ENCODE peak calls at places on chromosomes 3 and 15, in nine cellular contexts. One of them, this sample, is unnamed.

GRCh38 chr3:133412511-133413165 is 12.8 kb downstream of the BFSP2 start:
- DNase-seq in psoas muscle: no peak
- DNase-seq in HCT116: no peak
- DNase-seq in fibroblast of lung: no peak
- DNase-seq in bronchial epithelial cell: no peak
- DNase-seq in cardiac fibroblast: peak
- DNase-seq in spleen: no peak
- DNase-seq in lung: no peak
- DNase-seq in HFF-Myc: no peak
- DNase-seq in this sample: no peak

GRCh38 chr3:23880703-23881339 is 36.0 kb downstream of the NKIRAS1 start:
- DNase-seq in lung: no peak
- DNase-seq in fibroblast of lung: peak
- DNase-seq in psoas muscle: no peak
- DNase-seq in cardiac fibroblast: no peak
- DNase-seq in HCT116: no peak
- DNase-seq in spleen: no peak
- DNase-seq in HFF-Myc: no peak
- DNase-seq in bronchial epithelial cell: no peak
- DNase-seq in this sample: no peak

GRCh38 chr15:48385431-48385830 is 54.2 kb downstream of the DUT start:
- DNase-seq in lung: no peak
- DNase-seq in HFF-Myc: peak
- DNase-seq in cardiac fibroblast: peak
- DNase-seq in spleen: no peak
- DNase-seq in fibroblast of lung: peak
- DNase-seq in HCT116: no peak
- DNase-seq in psoas muscle: no peak
- DNase-seq in bronchial epithelial cell: peak
- DNase-seq in this sample: peak

GRCh38 chr15:82944840-82945239 is 7.7 kb downstream of the HOMER2 start:
- DNase-seq in HFF-Myc: no peak
- DNase-seq in lung: no peak
- DNase-seq in psoas muscle: no peak
- DNase-seq in cardiac fibroblast: no peak
- DNase-seq in fibroblast of lung: peak
- DNase-seq in bronchial epithelial cell: peak
- DNase-seq in spleen: no peak
- DNase-seq in HCT116: no peak
- DNase-seq in this sample: no peak

GRCh38 chr15:48757661-48758060 is 53.2 kb downstream of the CEP152 start:
- DNase-seq in lung: no peak
- DNase-seq in bronchial epithelial cell: no peak
- DNase-seq in spleen: no peak
- DNase-seq in HFF-Myc: no peak
- DNase-seq in fibroblast of lung: no peak
- DNase-seq in psoas muscle: no peak
- DNase-seq in cardiac fibroblast: no peak
- DNase-seq in HCT116: no peak
- DNase-seq in this sample: no peak

GRCh38 chr15:83871808-83872559 is 218.1 kb downstream of the ADAMTSL3 start:
- DNase-seq in spleen: no peak
- DNase-seq in HFF-Myc: no peak
- DNase-seq in bronchial epithelial cell: peak
- DNase-seq in HCT116: no peak
- DNase-seq in fibroblast of lung: peak
- DNase-seq in psoas muscle: no peak
- DNase-seq in cardiac fibroblast: peak
- DNase-seq in lung: no peak
- DNase-seq in this sample: peak

GRCh38 chr15:46502668-46503067 is 867.8 kb downstream of the SQOR start:
- DNase-seq in psoas muscle: no peak
- DNase-seq in HFF-Myc: no peak
- DNase-seq in HCT116: no peak
- DNase-seq in cardiac fibroblast: no peak
- DNase-seq in fibroblast of lung: no peak
- DNase-seq in bronchial epithelial cell: peak
- DNase-seq in spleen: no peak
- DNase-seq in lung: no peak
- DNase-seq in this sample: no peak

GRCh38 chr3:120909602-120909878 is 1.5 kb downstream of the STXBP5L start:
- DNase-seq in fibroblast of lung: no peak
- DNase-seq in lung: no peak
- DNase-seq in cardiac fibroblast: no peak
- DNase-seq in HFF-Myc: no peak
- DNase-seq in psoas muscle: no peak
- DNase-seq in HCT116: no peak
- DNase-seq in spleen: no peak
- DNase-seq in bronchial epithelial cell: no peak
- DNase-seq in this sample: no peak

GRCh38 chr3:37800022-37800493 is 61.6 kb upstream of the CTDSPL start:
- DNase-seq in HFF-Myc: no peak
- DNase-seq in cardiac fibroblast: no peak
- DNase-seq in HCT116: no peak
- DNase-seq in spleen: no peak
- DNase-seq in lung: no peak
- DNase-seq in psoas muscle: no peak
- DNase-seq in bronchial epithelial cell: no peak
- DNase-seq in fibroblast of lung: peak
- DNase-seq in this sample: no peak

GRCh38 chr3:72673011-72673771 is 175.1 kb downstream of the SHQ1 start:
- DNase-seq in spleen: peak
- DNase-seq in psoas muscle: no peak
- DNase-seq in bronchial epithelial cell: no peak
- DNase-seq in HFF-Myc: no peak
- DNase-seq in lung: no peak
- DNase-seq in cardiac fibroblast: no peak
- DNase-seq in HCT116: no peak
- DNase-seq in fibroblast of lung: no peak
- DNase-seq in this sample: no peak
- TF ChIP-seq CTCF in spleen: no peak
- TF ChIP-seq CTCF in psoas muscle: no peak
- TF ChIP-seq CTCF in bronchial epithelial cell: no peak
- TF ChIP-seq CTCF in HFF-Myc: no peak
- TF ChIP-seq CTCF in lung: no peak
- TF ChIP-seq CTCF in cardiac fibroblast: no peak
- TF ChIP-seq CTCF in HCT116: no peak
- TF ChIP-seq CTCF in fibroblast of lung: no peak
- TF ChIP-seq CTCF in this sample: no peak

GRCh38 chr3:177278016-177278415 is 80.7 kb upstream of the TBL1XR1 start:
- DNase-seq in lung: no peak
- DNase-seq in cardiac fibroblast: no peak
- DNase-seq in HCT116: no peak
- DNase-seq in fibroblast of lung: no peak
- DNase-seq in bronchial epithelial cell: no peak
- DNase-seq in spleen: no peak
- DNase-seq in psoas muscle: no peak
- DNase-seq in HFF-Myc: no peak
- DNase-seq in this sample: no peak
- H3K4me3 ChIP-seq in lung: no peak
- H3K4me3 ChIP-seq in cardiac fibroblast: no peak
- H3K4me3 ChIP-seq in HCT116: no peak
- H3K4me3 ChIP-seq in fibroblast of lung: no peak
- H3K4me3 ChIP-seq in bronchial epithelial cell: no peak
- H3K4me3 ChIP-seq in spleen: no peak
- H3K4me3 ChIP-seq in psoas muscle: no peak
- H3K4me3 ChIP-seq in HFF-Myc: no peak
- H3K4me3 ChIP-seq in this sample: no peak

GRCh38 chr3:17544632-17545031 is 197.8 kb downstream of the TBC1D5 start:
- DNase-seq in cardiac fibroblast: peak
- DNase-seq in psoas muscle: no peak
- DNase-seq in fibroblast of lung: peak
- DNase-seq in bronchial epithelial cell: no peak
- DNase-seq in spleen: no peak
- DNase-seq in HFF-Myc: no peak
- DNase-seq in lung: no peak
- DNase-seq in HCT116: no peak
- DNase-seq in this sample: no peak
- TF ChIP-seq CTCF in cardiac fibroblast: peak
- TF ChIP-seq CTCF in psoas muscle: no peak
- TF ChIP-seq CTCF in fibroblast of lung: peak
- TF ChIP-seq CTCF in bronchial epithelial cell: no peak
- TF ChIP-seq CTCF in spleen: no peak
- TF ChIP-seq CTCF in HFF-Myc: no peak
- TF ChIP-seq CTCF in lung: no peak
- TF ChIP-seq CTCF in HCT116: peak
- TF ChIP-seq CTCF in this sample: peak

GRCh38 chr3:53250453-53250852 is 5.4 kb downstream of the TKT start:
- DNase-seq in cardiac fibroblast: no peak
- DNase-seq in HFF-Myc: no peak
- DNase-seq in HCT116: no peak
- DNase-seq in lung: no peak
- DNase-seq in bronchial epithelial cell: no peak
- DNase-seq in spleen: no peak
- DNase-seq in psoas muscle: no peak
- DNase-seq in fibroblast of lung: peak
- DNase-seq in this sample: no peak
- H3K4me3 ChIP-seq in cardiac fibroblast: no peak
- H3K4me3 ChIP-seq in HFF-Myc: no peak
- H3K4me3 ChIP-seq in HCT116: no peak
- H3K4me3 ChIP-seq in lung: no peak
- H3K4me3 ChIP-seq in bronchial epithelial cell: no peak
- H3K4me3 ChIP-seq in spleen: peak
- H3K4me3 ChIP-seq in psoas muscle: no peak
- H3K4me3 ChIP-seq in fibroblast of lung: no peak
- H3K4me3 ChIP-seq in this sample: no peak

GRCh38 chr3:124391774-124392173 is 338.5 kb upstream of the UMPS start:
- DNase-seq in bronchial epithelial cell: no peak
- DNase-seq in lung: no peak
- DNase-seq in psoas muscle: no peak
- DNase-seq in spleen: no peak
- DNase-seq in HCT116: no peak
- DNase-seq in fibroblast of lung: no peak
- DNase-seq in cardiac fibroblast: no peak
- DNase-seq in HFF-Myc: no peak
- DNase-seq in this sample: no peak
- TF ChIP-seq CTCF in bronchial epithelial cell: no peak
- TF ChIP-seq CTCF in lung: no peak
- TF ChIP-seq CTCF in psoas muscle: no peak
- TF ChIP-seq CTCF in spleen: no peak
- TF ChIP-seq CTCF in HCT116: peak
- TF ChIP-seq CTCF in fibroblast of lung: no peak
- TF ChIP-seq CTCF in cardiac fibroblast: no peak
- TF ChIP-seq CTCF in HFF-Myc: no peak
- TF ChIP-seq CTCF in this sample: peak

DNA sequence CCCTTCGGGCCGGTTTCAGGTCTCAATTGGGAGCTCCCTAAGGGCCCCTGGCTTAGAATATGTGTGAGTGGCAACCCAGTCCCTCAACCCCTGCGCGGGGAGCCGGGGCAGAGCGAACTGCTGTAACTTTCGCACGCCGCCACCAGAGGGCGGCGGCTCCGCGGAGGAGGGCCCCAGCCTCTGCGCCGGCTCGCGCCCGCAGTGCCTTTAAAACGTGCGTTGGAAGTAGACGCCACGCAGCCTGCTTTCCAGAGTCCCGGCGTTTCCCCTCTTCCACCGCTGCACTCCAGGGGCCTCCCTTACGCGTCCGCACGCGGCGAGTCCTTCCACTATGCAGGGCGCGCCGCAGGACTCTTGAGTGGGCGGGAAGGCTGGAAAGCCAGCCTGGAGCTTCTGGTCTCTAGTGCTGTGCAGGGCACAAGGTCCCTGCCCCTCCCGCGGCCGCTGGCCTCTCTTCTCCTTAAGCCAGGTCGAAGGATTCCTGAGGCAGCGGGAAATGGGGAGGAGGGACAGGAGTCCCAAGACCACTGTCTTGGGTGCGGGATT is 23.7 kb upstream of the RNU6-1 start:
- DNase-seq in lung: peak
- DNase-seq in HFF-Myc: no peak
- DNase-seq in spleen: peak
- DNase-seq in fibroblast of lung: peak
- DNase-seq in psoas muscle: peak
- DNase-seq in bronchial epithelial cell: peak
- DNase-seq in HCT116: peak
- DNase-seq in cardiac fibroblast: peak
- DNase-seq in this sample: no peak
- H3K4me3 ChIP-seq in lung: no peak
- H3K4me3 ChIP-seq in HFF-Myc: peak
- H3K4me3 ChIP-seq in spleen: peak
- H3K4me3 ChIP-seq in fibroblast of lung: peak
- H3K4me3 ChIP-seq in psoas muscle: peak
- H3K4me3 ChIP-seq in bronchial epithelial cell: peak
- H3K4me3 ChIP-seq in HCT116: peak
- H3K4me3 ChIP-seq in cardiac fibroblast: peak
- H3K4me3 ChIP-seq in this sample: peak

DNA sequence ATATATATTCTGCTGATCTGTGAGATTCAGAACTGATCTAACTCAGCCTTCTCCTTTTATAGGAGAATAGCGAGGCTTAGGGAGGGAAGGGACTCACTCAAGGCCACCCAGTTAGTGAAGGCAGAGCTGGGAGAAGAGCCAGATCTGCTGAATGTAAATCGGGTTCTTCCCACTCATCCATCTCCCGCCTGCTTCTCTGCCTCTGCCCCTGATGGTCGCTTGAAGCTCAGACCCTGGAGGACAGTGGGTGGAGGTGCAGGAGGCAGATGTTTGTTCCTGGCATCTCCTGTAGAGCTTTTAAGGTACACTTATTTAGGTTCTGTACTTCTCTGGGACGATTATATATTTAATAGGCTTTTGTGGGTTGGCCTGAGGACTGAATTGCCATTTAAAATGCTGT is 4.3 kb downstream of the PDIA5 start:
- DNase-seq in lung: no peak
- DNase-seq in cardiac fibroblast: peak
- DNase-seq in HFF-Myc: no peak
- DNase-seq in bronchial epithelial cell: no peak
- DNase-seq in spleen: no peak
- DNase-seq in fibroblast of lung: peak
- DNase-seq in psoas muscle: no peak
- DNase-seq in HCT116: no peak
- DNase-seq in this sample: no peak
- TF ChIP-seq CTCF in lung: no peak
- TF ChIP-seq CTCF in cardiac fibroblast: peak
- TF ChIP-seq CTCF in HFF-Myc: no peak
- TF ChIP-seq CTCF in bronchial epithelial cell: no peak
- TF ChIP-seq CTCF in spleen: no peak
- TF ChIP-seq CTCF in fibroblast of lung: peak
- TF ChIP-seq CTCF in psoas muscle: no peak
- TF ChIP-seq CTCF in HCT116: peak
- TF ChIP-seq CTCF in this sample: no peak

This sample was measured in AG09309.